ENCODE peak calls at places on chromosomes 11 and 22, in six cellular contexts. Z, N, E, W, G and C are unnamed samples.

GRCh38 chr22:17743661-17744411 is 30.4 kb downstream of the BID start:
- DNase-seq in G (no peak), Z (no peak), W (no peak), N (no peak), E (no peak), C (no peak)

GRCh38 chr11:126753990-126754389 is 246.6 kb downstream of the KIRREL3 start:
- DNase-seq in Z (no peak), G (no peak), W (no peak), E (no peak), N (no peak), C (no peak)

GRCh38 chr11:2860636-2861035 is 24.9 kb downstream of the CDKN1C start:
- DNase-seq in N (no peak), G (peak; percentile 57), E (no peak), Z (no peak), W (peak; percentile 11), C (no peak)

GRCh38 chr11:57358543-57358961 is 20.4 kb downstream of the P2RX3 start:
- DNase-seq in E (no peak), W (no peak), N (no peak), Z (peak; percentile 44), G (no peak), C (no peak)

GRCh38 chr11:86473991-86474833 is 99.5 kb downstream of the CCDC81 start:
- DNase-seq in E (no peak), Z (no peak), W (no peak), G (no peak), N (no peak), C (no peak)

GRCh38 chr11:1123970-1124369 is 33.8 kb upstream of the MUC5AC start:
- DNase-seq in E (no peak), G (no peak), N (no peak), W (no peak), Z (no peak), C (no peak)

GRCh38 chr22:48464246-48464645 is 1363.4 kb downstream of the BRD1 start:
- DNase-seq in Z (no peak), W (no peak), E (no peak), N (no peak), G (no peak), C (no peak)

GRCh38 chr11:17476317-17477083 is at the start of gene ABCC8:
- DNase-seq in G (no peak), Z (no peak), N (peak; percentile 81), W (no peak), E (no peak), C (no peak)

GRCh38 chr11:65888163-65888814 is at the start of gene FIBP:
- DNase-seq in G (peak; percentile 90), W (peak; percentile 83), E (peak; percentile 96), Z (peak; percentile 99), N (peak; percentile 98), C (peak; percentile 91)

GRCh38 chr11:30960387-30960992 is 374.3 kb upstream of the MPPED2 start:
- DNase-seq in N (no peak), W (no peak), E (peak; percentile 28), G (peak; percentile 44), Z (peak; percentile 6), C (peak; percentile 35)

GRCh38 chr11:70005107-70005818 is 72.9 kb upstream of the ANO1 start:
- DNase-seq in G (no peak), E (no peak), Z (no peak), N (no peak), W (no peak), C (no peak)

GRCh38 chr11:116073854-116074837 is 569.9 kb upstream of the CADM1 start:
- DNase-seq in Z (no peak), E (no peak), N (no peak), G (no peak), W (peak; percentile 82), C (no peak)

GRCh38 chr22:37676691-37677627 is 1.5 kb downstream of the LGALS1 start:
- DNase-seq in N (peak; percentile 87), W (no peak), G (peak; percentile 75), E (peak; percentile 64), Z (peak; percentile 95), C (peak; percentile 69)

GRCh38 chr11:78161937-78162336 is 22.5 kb upstream of the ALG8 start:
- DNase-seq in G (no peak), Z (no peak), W (no peak), N (no peak), E (no peak), C (no peak)

GRCh38 chr11:15976433-15977045 is 379.8 kb downstream of the SOX6 start:
- DNase-seq in G (no peak), E (no peak), W (no peak), Z (no peak), N (no peak), C (no peak)

GRCh38 chr11:115905331-115905730 is 401.1 kb upstream of the CADM1 start:
- DNase-seq in G (no peak), Z (no peak), W (no peak), E (no peak), N (no peak), C (no peak)

GRCh38 chr22:40449676-40450035 is 79.3 kb downstream of the SGSM3 start:
- DNase-seq in Z (no peak), G (no peak), W (no peak), E (no peak), N (no peak), C (no peak)

GRCh38 chr11:74278721-74279148 is 32.7 kb downstream of the P4HA3 start:
- DNase-seq in Z (no peak), W (no peak), G (no peak), N (no peak), E (no peak), C (no peak)

GRCh38 chr11:57700425-57700824 is 11.6 kb downstream of the MED19 start:
- DNase-seq in N (no peak), W (no peak), Z (no peak), E (no peak), G (no peak), C (no peak)

GRCh38 chr11:9842923-9843322 is 179.0 kb downstream of the SWAP70 start:
- DNase-seq in N (no peak), Z (no peak), W (no peak), G (no peak), E (no peak), C (no peak)

GRCh38 chr11:73323464-73323863 is 15.4 kb downstream of the ARHGEF17 start:
- DNase-seq in G (peak; percentile 41), Z (no peak), N (peak; percentile 80), E (peak; percentile 70), W (no peak), C (no peak)

GRCh38 chr11:63868399-63869064 is 29.6 kb downstream of the MARK2 start:
- DNase-seq in W (no peak), G (no peak), Z (no peak), E (no peak), N (no peak), C (no peak)
- H3K4me1 ChIP-seq in W (peaks cover 56% of the 10 kb centered on the region), G (peaks cover 36% of the 10 kb centered on the region), Z (peaks cover 29% of the 10 kb centered on the region), E (peaks cover 11% of the 10 kb centered on the region), N (peaks cover 10% of the 10 kb centered on the region), C (peaks cover 26% of the 10 kb centered on the region)

DNA sequence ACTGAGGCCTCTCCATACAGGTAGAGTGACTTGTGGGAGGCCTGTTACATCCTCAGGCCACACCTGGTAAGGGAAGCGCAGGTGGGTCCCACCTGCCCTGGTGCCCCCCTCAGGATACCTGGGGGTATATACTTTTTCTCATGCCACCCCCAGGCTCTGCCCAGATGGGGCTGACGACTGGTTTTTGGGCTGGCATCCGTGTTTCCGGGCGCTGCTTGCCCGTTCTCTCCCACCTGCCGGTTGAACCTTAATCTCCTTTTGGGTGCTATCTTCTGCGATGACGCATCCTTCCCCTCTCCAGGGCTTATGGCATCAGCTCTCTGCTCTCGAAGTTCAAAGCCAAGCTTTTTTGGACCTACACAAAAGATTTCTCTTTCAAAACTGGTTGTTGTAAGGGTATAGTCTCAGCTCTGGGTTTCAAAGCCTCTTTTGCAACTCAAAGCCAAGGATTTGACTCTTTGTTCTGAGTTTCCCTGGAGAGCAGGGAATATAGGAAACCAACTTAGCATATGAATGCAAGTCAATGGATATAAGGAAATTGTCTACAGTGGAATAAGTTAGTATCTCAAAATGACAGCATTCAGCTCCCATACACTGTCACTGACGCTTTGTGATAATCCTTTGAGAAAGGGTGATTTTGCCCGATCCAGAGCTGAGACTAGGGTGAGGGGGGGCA is 8.6 kb upstream of the LRRC10B start:
- DNase-seq in G (no peak), Z (no peak), W (no peak), E (peak; percentile 91), N (no peak), C (no peak)
- H3K4me3 ChIP-seq in G (no peak overlapping the region), Z (no peak overlapping the region), W (no peak overlapping the region), E (no peak overlapping the region), N (peak overlapping the region; percentile 37), C (no peak overlapping the region)

GRCh38 chr11:43397251-43397650 is 38.5 kb downstream of the TTC17 start:
- DNase-seq in G (no peak), N (no peak), W (no peak), Z (no peak), E (no peak), C (no peak)
- TF ChIP-seq ZNF274 in G (no peak), N (no peak), W (no peak), Z (no peak), E (no peak), C (no peak)

GRCh38 chr11:123163621-123164020 is 31.4 kb downstream of the CLMP start:
- DNase-seq in G (no peak), Z (peak; percentile 4), N (no peak), E (no peak), W (no peak), C (no peak)

GRCh38 chr11:123164732-123165450 is 30.2 kb downstream of the CLMP start:
- DNase-seq in E (no peak), Z (no peak), G (no peak), W (no peak), N (no peak), C (no peak)

GRCh38 chr11:123168236-123168635 is 26.8 kb downstream of the CLMP start:
- DNase-seq in W (no peak), E (no peak), G (no peak), Z (no peak), N (no peak), C (no peak)

GRCh38 chr11:123168955-123169484 is 26.0 kb downstream of the CLMP start:
- DNase-seq in E (no peak), Z (no peak), W (no peak), G (no peak), N (no peak), C (no peak)

DNA sequence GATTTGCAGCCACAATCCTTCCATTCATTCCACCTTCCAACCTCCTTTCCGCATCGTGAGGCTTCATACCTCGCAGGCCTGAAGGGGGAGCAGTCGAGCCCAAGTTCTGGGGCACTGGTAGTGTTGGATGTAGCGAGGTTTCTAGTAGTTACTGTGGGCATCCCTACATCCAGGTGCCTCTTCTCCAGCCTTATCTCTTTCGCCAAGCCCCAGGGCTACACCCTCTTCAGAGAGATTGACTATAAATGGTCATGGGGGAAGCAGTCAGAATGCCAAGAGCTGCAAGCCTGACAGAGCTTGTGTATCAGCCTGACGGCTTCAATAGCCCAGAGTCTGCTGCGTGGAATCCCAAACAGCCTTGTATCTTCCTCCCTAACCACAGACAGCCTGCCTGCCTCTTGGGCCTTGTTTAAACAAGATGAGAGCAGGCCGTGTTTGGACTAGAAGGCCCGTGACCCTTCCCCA is 28.9 kb downstream of the CLMP start:
- DNase-seq in G (no peak), W (no peak), E (no peak), N (peak; percentile 88), Z (peak; percentile 8), C (no peak)
- H3K4me1 ChIP-seq in G (no peaks in the 10 kb centered on the region), W (no peaks in the 10 kb centered on the region), E (no peaks in the 10 kb centered on the region), N (no peaks in the 10 kb centered on the region), Z (no peaks in the 10 kb centered on the region), C (peaks cover 1% of the 10 kb centered on the region)

GRCh38 chr11:8719260-8720190 is 36.9 kb downstream of the RPL27A start:
- DNase-seq in N (no peak), E (no peak), Z (no peak), G (peak; percentile 48), W (no peak), C (peak; percentile 76)
- H3K4me3 ChIP-seq in N (no peak overlapping the region), E (no peak overlapping the region), Z (no peak overlapping the region), G (no peak overlapping the region), W (no peak overlapping the region), C (no peak overlapping the region)